ENCODE peak calls at places on chromosomes 16 and 17, in four cellular contexts. One of them, this sample, is unnamed.

GRCh38 chr16:30996324-30996999 is 11.5 kb downstream of the HSD3B7 start:
- DNase-seq in MM.1S: no peak
- DNase-seq in endodermal cell: no peak
- DNase-seq in thoracic aorta: no peak
- DNase-seq in this sample: no peak

GRCh38 chr17:19311421-19312215 is 50.9 kb downstream of the B9D1 start:
- DNase-seq in MM.1S: peak
- DNase-seq in endodermal cell: peak
- DNase-seq in thoracic aorta: no peak
- DNase-seq in this sample: peak

GRCh38 chr17:31064707-31065106 is 30.1 kb upstream of the NF1 start:
- DNase-seq in MM.1S: no peak
- DNase-seq in endodermal cell: no peak
- DNase-seq in thoracic aorta: no peak
- DNase-seq in this sample: no peak

GRCh38 chr17:51035436-51035835 is 85.2 kb downstream of the SPAG9 start:
- DNase-seq in MM.1S: peak
- DNase-seq in endodermal cell: no peak
- DNase-seq in thoracic aorta: no peak
- DNase-seq in this sample: no peak

GRCh38 chr16:68744744-68745280 is 7.7 kb downstream of the CDH1 start:
- DNase-seq in MM.1S: no peak
- DNase-seq in endodermal cell: peak
- DNase-seq in thoracic aorta: no peak
- DNase-seq in this sample: peak

GRCh38 chr17:66855204-66855603 is 20.3 kb downstream of the CACNG5 start:
- DNase-seq in MM.1S: no peak
- DNase-seq in endodermal cell: peak
- DNase-seq in thoracic aorta: no peak
- DNase-seq in this sample: no peak

GRCh38 chr16:81296631-81297030 is 18.1 kb upstream of the GAN start:
- DNase-seq in MM.1S: no peak
- DNase-seq in endodermal cell: no peak
- DNase-seq in thoracic aorta: no peak
- DNase-seq in this sample: no peak

GRCh38 chr16:70480127-70481105 is 26.0 kb downstream of the FCSK start:
- DNase-seq in MM.1S: no peak
- DNase-seq in endodermal cell: no peak
- DNase-seq in thoracic aorta: no peak
- DNase-seq in this sample: no peak

GRCh38 chr16:62194828-62195227 is 158.6 kb upstream of the CDH8 start:
- DNase-seq in MM.1S: no peak
- DNase-seq in endodermal cell: no peak
- DNase-seq in thoracic aorta: no peak
- DNase-seq in this sample: no peak

GRCh38 chr17:29591737-29592624 is 951 bp upstream of the ANKRD13B start:
- DNase-seq in MM.1S: peak
- DNase-seq in endodermal cell: peak
- DNase-seq in thoracic aorta: no peak
- DNase-seq in this sample: peak

GRCh38 chr16:84088695-84089395 is 27.9 kb downstream of the MBTPS1 start:
- DNase-seq in MM.1S: peak
- DNase-seq in endodermal cell: no peak
- DNase-seq in thoracic aorta: no peak
- DNase-seq in this sample: no peak

GRCh38 chr17:47423406-47424295 is 99.9 kb downstream of the EFCAB13 start:
- DNase-seq in MM.1S: no peak
- DNase-seq in endodermal cell: peak
- DNase-seq in thoracic aorta: no peak
- DNase-seq in this sample: peak

GRCh38 chr17:48818361-48818841 is 1.4 kb upstream of the TTLL6 start:
- DNase-seq in MM.1S: no peak
- DNase-seq in endodermal cell: peak
- DNase-seq in thoracic aorta: no peak
- DNase-seq in this sample: no peak

GRCh38 chr16:56673916-56674315 is 4.3 kb downstream of the MT1H start:
- DNase-seq in MM.1S: peak
- DNase-seq in endodermal cell: peak
- DNase-seq in thoracic aorta: no peak
- DNase-seq in this sample: no peak

GRCh38 chr16:84502581-84502980 is 1.9 kb downstream of the MEAK7 start:
- DNase-seq in MM.1S: no peak
- DNase-seq in endodermal cell: no peak
- DNase-seq in thoracic aorta: no peak
- DNase-seq in this sample: peak

GRCh38 chr16:8855051-8855786 is 13.6 kb downstream of the CARHSP1 start:
- DNase-seq in MM.1S: peak
- DNase-seq in endodermal cell: no peak
- DNase-seq in thoracic aorta: no peak
- DNase-seq in this sample: peak

GRCh38 chr17:12230411-12230810 is 209.7 kb downstream of the MAP2K4 start:
- DNase-seq in MM.1S: no peak
- DNase-seq in endodermal cell: no peak
- DNase-seq in thoracic aorta: no peak
- DNase-seq in this sample: no peak

GRCh38 chr17:73639926-73640325 is 4.3 kb downstream of the SDK2 start:
- DNase-seq in MM.1S: no peak
- DNase-seq in endodermal cell: no peak
- DNase-seq in thoracic aorta: no peak
- DNase-seq in this sample: no peak

GRCh38 chr16:414395-415169 is 10.9 kb upstream of the RAB11FIP3 start:
- DNase-seq in MM.1S: no peak
- DNase-seq in endodermal cell: peak
- DNase-seq in thoracic aorta: no peak
- DNase-seq in this sample: no peak

GRCh38 chr17:17837380-17837821 is 615 bp upstream of the SREBF1 start:
- DNase-seq in MM.1S: no peak
- DNase-seq in endodermal cell: peak
- DNase-seq in thoracic aorta: no peak
- DNase-seq in this sample: no peak

GRCh38 chr17:73288534-73289302 is 23.1 kb downstream of the CDC42EP4 start:
- DNase-seq in MM.1S: no peak
- DNase-seq in endodermal cell: no peak
- DNase-seq in thoracic aorta: no peak
- DNase-seq in this sample: peak

GRCh38 chr16:82653550-82654511 is 27.1 kb downstream of the CDH13 start:
- DNase-seq in MM.1S: peak
- DNase-seq in endodermal cell: no peak
- DNase-seq in thoracic aorta: no peak
- DNase-seq in this sample: no peak

GRCh38 chr17:45247429-45248131 is 14.3 kb downstream of the SPATA32 start:
- DNase-seq in MM.1S: peak
- DNase-seq in endodermal cell: peak
- DNase-seq in thoracic aorta: peak
- DNase-seq in this sample: peak

GRCh38 chr17:80352216-80352895 is 62.6 kb upstream of the ENDOV start:
- DNase-seq in MM.1S: no peak
- DNase-seq in endodermal cell: no peak
- DNase-seq in thoracic aorta: no peak
- DNase-seq in this sample: no peak

GRCh38 chr17:78976907-78977680 is 2.6 kb downstream of the LGALS3BP start:
- DNase-seq in MM.1S: no peak
- DNase-seq in endodermal cell: no peak
- DNase-seq in thoracic aorta: no peak
- DNase-seq in this sample: no peak

GRCh38 chr17:78974635-78975591 is 4.8 kb downstream of the LGALS3BP start:
- DNase-seq in MM.1S: no peak
- DNase-seq in endodermal cell: peak
- DNase-seq in thoracic aorta: peak
- DNase-seq in this sample: peak

GRCh38 chr17:78979780-78980623 is at the start of gene LGALS3BP:
- DNase-seq in MM.1S: no peak
- DNase-seq in endodermal cell: peak
- DNase-seq in thoracic aorta: no peak
- DNase-seq in this sample: peak

GRCh38 chr17:78977992-78978973 is 1.4 kb downstream of the LGALS3BP start:
- DNase-seq in MM.1S: no peak
- DNase-seq in endodermal cell: no peak
- DNase-seq in thoracic aorta: no peak
- DNase-seq in this sample: no peak

DNA sequence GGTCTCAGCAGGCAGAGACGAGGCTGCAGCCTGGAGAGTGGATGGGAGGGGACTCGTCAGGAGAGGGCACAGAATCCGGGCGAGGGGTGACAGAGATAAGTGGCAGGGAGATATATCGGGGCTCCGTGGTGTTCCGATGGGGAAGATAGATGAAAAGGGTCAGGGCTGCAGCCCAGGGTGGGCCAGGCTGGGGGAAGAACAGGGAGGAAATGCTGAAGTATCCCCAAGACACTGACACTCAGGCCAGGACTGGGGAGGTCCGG is 2.1 kb downstream of the LGALS3BP start:
- DNase-seq in MM.1S: no peak
- DNase-seq in endodermal cell: no peak
- DNase-seq in thoracic aorta: no peak
- DNase-seq in this sample: no peak
- H3K4me3 ChIP-seq in MM.1S: no peak
- H3K4me3 ChIP-seq in endodermal cell: no peak
- H3K4me3 ChIP-seq in thoracic aorta: no peak
- H3K4me3 ChIP-seq in this sample: no peak

GRCh38 chr16:86868070-86868469 is 289.7 kb downstream of the FOXL1 start:
- DNase-seq in MM.1S: no peak
- DNase-seq in endodermal cell: no peak
- DNase-seq in thoracic aorta: no peak
- DNase-seq in this sample: no peak

GRCh38 chr16:86866986-86867722 is 288.8 kb downstream of the FOXL1 start:
- DNase-seq in MM.1S: no peak
- DNase-seq in endodermal cell: no peak
- DNase-seq in thoracic aorta: no peak
- DNase-seq in this sample: no peak

GRCh38 chr16:86864586-86864985 is 286.2 kb downstream of the FOXL1 start:
- DNase-seq in MM.1S: no peak
- DNase-seq in endodermal cell: no peak
- DNase-seq in thoracic aorta: no peak
- DNase-seq in this sample: no peak

GRCh38 chr16:86863609-86864008 is 285.3 kb downstream of the FOXL1 start:
- DNase-seq in MM.1S: no peak
- DNase-seq in endodermal cell: no peak
- DNase-seq in thoracic aorta: no peak
- DNase-seq in this sample: no peak

DNA sequence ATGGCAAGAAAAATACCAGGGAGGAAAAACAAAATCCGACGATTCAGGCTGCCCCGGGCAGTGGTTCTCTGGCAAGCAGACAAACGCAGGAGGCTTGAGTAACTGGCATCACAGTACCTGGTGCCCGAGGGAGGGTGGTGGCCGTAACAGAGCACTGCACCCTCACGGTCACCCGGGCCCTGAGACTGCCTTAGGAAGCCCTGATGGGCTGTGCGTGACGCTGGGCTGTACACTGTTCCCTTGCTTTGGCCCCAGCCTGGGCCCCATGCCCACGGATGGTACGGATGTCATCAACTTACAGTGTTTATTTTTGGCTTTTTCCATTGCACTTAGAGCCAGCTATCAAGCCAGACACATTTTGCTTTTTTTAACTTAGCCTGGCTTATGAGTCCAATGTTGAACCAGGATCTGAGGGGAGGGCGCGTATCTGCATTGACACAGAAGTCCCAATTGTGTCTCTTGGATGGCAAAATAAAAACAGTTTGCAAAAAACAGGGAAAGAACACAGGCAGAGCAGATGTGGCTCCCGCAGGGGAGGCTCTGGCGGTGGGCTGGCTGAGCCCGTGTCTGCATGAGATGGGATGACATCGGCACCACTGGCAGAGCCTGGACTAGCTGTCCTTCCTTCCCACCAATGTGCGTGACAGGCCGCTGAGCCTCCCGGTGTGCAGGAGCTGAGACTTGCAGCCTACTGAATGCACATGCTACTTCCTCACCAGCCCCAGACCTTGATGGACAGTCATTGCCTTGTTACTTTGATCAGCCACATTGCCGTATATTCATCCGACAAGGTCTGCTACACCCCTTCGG is 287.7 kb downstream of the FOXL1 start:
- DNase-seq in MM.1S: no peak
- DNase-seq in endodermal cell: no peak
- DNase-seq in thoracic aorta: no peak
- DNase-seq in this sample: no peak
- TF ChIP-seq CTCF in MM.1S: no peak
- TF ChIP-seq CTCF in endodermal cell: no peak
- TF ChIP-seq CTCF in thoracic aorta: no peak
- TF ChIP-seq CTCF in this sample: no peak

GRCh38 chr16:46790599-46791270 is 40.2 kb downstream of the C16orf87 start:
- DNase-seq in MM.1S: no peak
- DNase-seq in endodermal cell: no peak
- DNase-seq in thoracic aorta: no peak
- DNase-seq in this sample: no peak
- H3K27ac ChIP-seq in MM.1S: no peak
- H3K27ac ChIP-seq in endodermal cell: no peak
- H3K27ac ChIP-seq in thoracic aorta: peak
- H3K27ac ChIP-seq in this sample: peak

GRCh38 chr16:2122429-2122828 is 13.3 kb downstream of the PKD1 start:
- DNase-seq in MM.1S: no peak
- DNase-seq in endodermal cell: no peak
- DNase-seq in thoracic aorta: no peak
- DNase-seq in this sample: no peak
- H3K4me3 ChIP-seq in MM.1S: no peak
- H3K4me3 ChIP-seq in endodermal cell: no peak
- H3K4me3 ChIP-seq in thoracic aorta: peak
- H3K4me3 ChIP-seq in this sample: no peak